ENCODE peak calls at places on chromosome 9, in six cellular contexts. O, L, T, P, C and H are unnamed samples.

GRCh38 chr9:111683351-111683750 is 21.9 kb downstream of the GNG10 start:
- DNase-seq in O (no peak), L (no peak), T (no peak), P (no peak), C (no peak), H (no peak)

GRCh38 chr9:92973700-92974099 is 26.4 kb downstream of the FGD3 start:
- DNase-seq in O (no peak), L (no peak), T (no peak), P (no peak), C (no peak), H (no peak)

GRCh38 chr9:91944711-91945110 is 5.3 kb downstream of the ROR2 start:
- DNase-seq in O (no peak), L (no peak), T (no peak), P (no peak), C (no peak), H (no peak)

GRCh38 chr9:6925841-6926240 is 168.1 kb downstream of the KDM4C start:
- DNase-seq in O (no peak), L (peak; percentile 39), T (no peak), P (no peak), C (no peak), H (peak; percentile 27)

GRCh38 chr9:12813960-12814876 is 39.4 kb downstream of the LURAP1L start:
- DNase-seq in O (peak; percentile 47), L (no peak), T (peak; percentile 87), P (peak; percentile 71), C (peak; percentile 71), H (no peak)

GRCh38 chr9:80157128-80157527 is 585.4 kb downstream of the TLE4 start:
- DNase-seq in O (no peak), L (no peak), T (no peak), P (no peak), C (no peak), H (no peak)

GRCh38 chr9:112489039-112489546 is 2.5 kb downstream of the KIAA1958 start:
- DNase-seq in O (no peak), L (peak; percentile 42), T (no peak), P (no peak), C (no peak), H (no peak)

GRCh38 chr9:120256146-120256545 is 323.8 kb downstream of the CDK5RAP2 start:
- DNase-seq in O (no peak), L (no peak), T (no peak), P (no peak), C (no peak), H (no peak)

GRCh38 chr9:95131023-95131943 is 186.2 kb downstream of the FANCC start:
- DNase-seq in O (peak; percentile 54), L (peak; percentile 71), T (peak; percentile 73), P (peak; percentile 83), C (peak; percentile 72), H (peak; percentile 65)

GRCh38 chr9:109843651-109844050 is 63.7 kb downstream of the PALM2AKAP2 start:
- DNase-seq in O (peak; percentile 91), L (no peak), T (peak; percentile 80), P (no peak), C (no peak), H (no peak)

GRCh38 chr9:77374266-77374665 is 196.9 kb downstream of the VPS13A start:
- DNase-seq in O (no peak), L (no peak), T (no peak), P (no peak), C (no peak), H (no peak)

GRCh38 chr9:22141906-22142305 is 132.8 kb upstream of the CDKN2B start:
- DNase-seq in O (no peak), L (peak; percentile 8), T (peak; percentile 20), P (no peak), C (no peak), H (no peak)

GRCh38 chr9:87742813-87743428 is 17.0 kb downstream of the CTSL start:
- DNase-seq in O (no peak), L (no peak), T (no peak), P (no peak), C (no peak), H (no peak)

GRCh38 chr9:126676685-126677143 is 63.0 kb downstream of the LMX1B start:
- DNase-seq in O (no peak), L (peak; percentile 96), T (no peak), P (no peak), C (no peak), H (no peak)

GRCh38 chr9:74804018-74804385 is 83.7 kb downstream of the TRPM6 start:
- DNase-seq in O (no peak), L (no peak), T (no peak), P (no peak), C (peak; percentile 11), H (no peak)

GRCh38 chr9:137948642-137949041 is 71.1 kb downstream of the CACNA1B start:
- DNase-seq in O (no peak), L (no peak), T (no peak), P (no peak), C (no peak), H (no peak)

GRCh38 chr9:129567842-129568559 is 52.9 kb downstream of the C9orf50 start:
- DNase-seq in O (no peak), L (peak; percentile 42), T (peak; percentile 64), P (no peak), C (peak; percentile 64), H (peak; percentile 44)

GRCh38 chr9:89662718-89663246 is 58.0 kb downstream of the GADD45G start:
- DNase-seq in O (no peak), L (no peak), T (no peak), P (no peak), C (no peak), H (peak; percentile 66)

GRCh38 chr9:124779368-124780059 is 2.6 kb downstream of the OLFML2A start:
- DNase-seq in O (peak; percentile 63), L (peak; percentile 69), T (peak; percentile 18), P (peak; percentile 91), C (peak; percentile 89), H (peak; percentile 81)

GRCh38 chr9:124776952-124777645 is at the start of gene OLFML2A:
- DNase-seq in O (no peak), L (peak; percentile 78), T (peak; percentile 20), P (no peak), C (peak; percentile 58), H (peak; percentile 46)

GRCh38 chr9:124780757-124781151 is 3.8 kb downstream of the OLFML2A start:
- DNase-seq in O (no peak), L (no peak), T (peak; percentile 5), P (no peak), C (no peak), H (no peak)

GRCh38 chr9:124780060-124780756 is 3.3 kb downstream of the OLFML2A start:
- DNase-seq in O (peak; percentile 68), L (no peak), T (peak; percentile 14), P (no peak), C (no peak), H (peak; percentile 72)

DNA sequence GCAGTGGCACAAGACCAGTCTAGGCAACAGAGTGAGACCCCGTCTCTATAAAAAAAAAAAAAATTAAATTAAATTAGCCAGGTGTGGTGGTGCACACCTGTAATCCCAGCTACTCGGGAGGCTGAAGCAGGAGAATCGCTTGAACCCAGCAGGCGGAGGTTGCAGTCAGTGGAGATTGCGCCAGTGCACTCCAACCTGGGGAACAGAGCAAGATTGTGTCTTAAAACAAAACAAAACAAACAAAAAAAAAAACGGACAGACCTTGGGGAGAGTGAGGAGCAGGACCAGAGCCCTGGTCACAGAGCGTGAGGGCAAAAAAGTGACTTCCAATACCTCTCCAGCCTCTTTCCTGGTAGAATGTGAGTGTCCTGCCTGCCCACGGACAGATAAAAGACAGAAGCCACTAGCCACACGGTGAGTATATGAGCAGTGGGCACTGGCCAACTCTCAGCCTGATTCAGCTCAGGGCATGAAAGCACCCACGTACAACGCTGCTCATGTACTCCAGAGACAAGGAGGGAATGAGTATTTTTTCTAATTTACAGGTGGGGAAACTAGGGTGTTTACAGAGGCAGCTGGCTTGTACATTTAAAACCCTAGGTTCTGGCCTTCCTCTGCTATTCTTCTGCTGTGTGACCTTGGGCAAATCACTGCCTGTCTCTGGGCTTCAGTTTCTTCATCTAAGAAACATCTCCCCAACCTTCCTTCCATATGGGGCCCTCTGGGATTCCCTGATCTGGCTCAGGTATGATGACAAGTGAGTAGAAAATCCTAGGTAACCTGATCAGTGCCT is 1.8 kb downstream of the OLFML2A start:
- DNase-seq in O (no peak), L (no peak), T (peak; percentile 5), P (no peak), C (no peak), H (no peak)
- H3K4me1 ChIP-seq in O (peaks cover 22% of the 10 kb centered on the region), L (peaks cover 17% of the 10 kb centered on the region), T (peaks cover 10% of the 10 kb centered on the region), P (peaks cover 15% of the 10 kb centered on the region), C (peaks cover 58% of the 10 kb centered on the region), H (peaks cover 56% of the 10 kb centered on the region)

DNA sequence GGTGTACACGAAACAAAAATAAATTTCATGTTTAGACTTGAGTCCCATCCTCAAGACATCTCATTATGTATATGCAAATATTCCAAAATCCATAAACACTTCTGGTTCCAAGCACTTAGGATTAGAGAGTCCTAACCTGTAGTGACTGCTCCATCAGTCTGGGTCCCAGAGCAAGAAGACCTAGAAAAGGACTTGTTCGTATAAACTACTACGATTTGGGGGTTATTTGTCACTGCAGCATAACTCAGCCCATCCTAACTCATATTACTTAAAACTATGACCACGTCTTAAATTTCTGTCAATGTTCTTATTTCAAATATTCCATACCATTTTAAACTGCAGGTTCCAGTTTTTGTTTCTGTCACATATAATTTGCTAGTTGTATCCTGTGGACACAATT is 463.0 kb downstream of the AGTPBP1 start:
- DNase-seq in O (no peak), L (no peak), T (no peak), P (no peak), C (no peak), H (no peak)
- TF ChIP-seq CTCF in O (no peak), L (no peak), T (no peak), P (no peak), C (no peak), H (no peak)

DNA sequence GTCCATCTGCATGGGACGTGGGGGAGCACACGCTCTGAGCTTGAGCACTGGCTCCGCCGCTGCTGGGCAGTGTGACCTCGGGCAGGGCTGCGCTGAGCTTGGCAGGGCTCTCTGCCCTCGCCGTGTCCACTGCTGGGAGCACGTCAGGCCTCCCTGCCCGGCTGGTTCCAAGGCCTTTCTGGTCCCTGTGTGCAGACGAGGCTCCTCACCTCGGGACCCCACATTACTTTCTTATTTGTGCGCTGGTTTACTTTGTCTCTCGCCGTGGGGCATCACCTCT is 43.9 kb downstream of the RXRA start:
- DNase-seq in O (no peak), L (no peak), T (peak; percentile 89), P (no peak), C (no peak), H (no peak)
- H3K4me1 ChIP-seq in O (peaks cover 84% of the 10 kb centered on the region), L (peaks cover 24% of the 10 kb centered on the region), T (peaks cover 88% of the 10 kb centered on the region), P (peaks cover 68% of the 10 kb centered on the region), C (peaks cover 56% of the 10 kb centered on the region), H (peaks cover 75% of the 10 kb centered on the region)

GRCh38 chr9:99464568-99464967 is 242.5 kb downstream of the SEC61B start:
- DNase-seq in O (no peak), L (no peak), T (no peak), P (no peak), C (no peak), H (no peak)
- TF ChIP-seq CTCF in O (no peak), L (no peak), T (no peak), P (no peak), C (no peak), H (no peak)

GRCh38 chr9:104871961-104872527 is 55.9 kb downstream of the ABCA1 start:
- DNase-seq in O (no peak), L (no peak), T (no peak), P (no peak), C (no peak), H (no peak)

GRCh38 chr9:104872959-104873850 is 54.8 kb downstream of the ABCA1 start:
- DNase-seq in O (peak; percentile 55), L (no peak), T (peak; percentile 89), P (peak; percentile 55), C (peak; percentile 43), H (peak; percentile 38)

GRCh38 chr9:104868303-104868686 is 59.7 kb downstream of the ABCA1 start:
- DNase-seq in O (no peak), L (no peak), T (no peak), P (no peak), C (no peak), H (peak; percentile 72)

GRCh38 chr9:104868687-104869404 is 59.1 kb downstream of the ABCA1 start:
- DNase-seq in O (peak; percentile 79), L (peak; percentile 90), T (peak; percentile 85), P (peak; percentile 90), C (peak; percentile 68), H (peak; percentile 84)

GRCh38 chr9:104869801-104870200 is 58.2 kb downstream of the ABCA1 start:
- DNase-seq in O (no peak), L (no peak), T (no peak), P (no peak), C (no peak), H (no peak)
- H3K4me1 ChIP-seq in O (peaks cover 31% of the 10 kb centered on the region), L (peaks cover 30% of the 10 kb centered on the region), T (peaks cover 87% of the 10 kb centered on the region), P (peaks cover 17% of the 10 kb centered on the region), C (peaks cover 59% of the 10 kb centered on the region), H (peaks cover 31% of the 10 kb centered on the region)